ENCODE peak calls at places on chromosomes 13 and 19, in four cellular contexts. One of them, this sample, is unnamed.

GRCh38 chr19:19185853-19186728 is 5.9 kb downstream of the BORCS8 start:
- DNase-seq in SK-N-SH: peak
- DNase-seq in GM12878: no peak
- DNase-seq in K562: peak
- DNase-seq in this sample: peak

GRCh38 chr19:5804516-5805464 is at the start of gene NRTN:
- DNase-seq in K562: peak
- DNase-seq in GM12878: no peak
- DNase-seq in SK-N-SH: peak
- DNase-seq in this sample: peak

GRCh38 chr19:54674021-54674617 is 11.3 kb downstream of the LILRB4 start:
- DNase-seq in K562: peak
- DNase-seq in GM12878: no peak
- DNase-seq in SK-N-SH: peak
- DNase-seq in this sample: no peak

GRCh38 chr19:47058621-47059020 is 10.2 kb upstream of the TMEM160 start:
- DNase-seq in SK-N-SH: no peak
- DNase-seq in K562: no peak
- DNase-seq in GM12878: no peak
- DNase-seq in this sample: no peak

GRCh38 chr19:39211731-39212376 is 7.8 kb upstream of the SYCN start:
- DNase-seq in GM12878: no peak
- DNase-seq in SK-N-SH: peak
- DNase-seq in K562: no peak
- DNase-seq in this sample: no peak

GRCh38 chr13:65829241-65830008 is 1400.7 kb downstream of the PCDH9 start:
- DNase-seq in K562: no peak
- DNase-seq in GM12878: no peak
- DNase-seq in SK-N-SH: no peak
- DNase-seq in this sample: no peak

GRCh38 chr19:46407891-46408426 is 5.4 kb downstream of the CCDC8 start:
- DNase-seq in SK-N-SH: no peak
- DNase-seq in GM12878: no peak
- DNase-seq in K562: no peak
- DNase-seq in this sample: no peak

GRCh38 chr13:89269737-89270136 is 1598.6 kb downstream of the SLITRK5 start:
- DNase-seq in SK-N-SH: peak
- DNase-seq in GM12878: no peak
- DNase-seq in K562: no peak
- DNase-seq in this sample: no peak

GRCh38 chr13:32381539-32381938 is 46.4 kb downstream of the N4BP2L1 start:
- DNase-seq in GM12878: no peak
- DNase-seq in SK-N-SH: peak
- DNase-seq in K562: peak
- DNase-seq in this sample: no peak

GRCh38 chr19:28345811-28346210 is 867.1 kb downstream of the UQCRFS1 start:
- DNase-seq in GM12878: no peak
- DNase-seq in K562: no peak
- DNase-seq in SK-N-SH: no peak
- DNase-seq in this sample: no peak

GRCh38 chr19:38378866-38379265 is 4.5 kb downstream of the PSMD8 start:
- DNase-seq in SK-N-SH: no peak
- DNase-seq in GM12878: no peak
- DNase-seq in K562: no peak
- DNase-seq in this sample: no peak

GRCh38 chr13:26386026-26386425 is 132.1 kb downstream of the CDK8 start:
- DNase-seq in GM12878: no peak
- DNase-seq in K562: no peak
- DNase-seq in SK-N-SH: no peak
- DNase-seq in this sample: no peak

GRCh38 chr13:31073859-31074718 is 87.6 kb downstream of the HSPH1 start:
- DNase-seq in GM12878: peak
- DNase-seq in SK-N-SH: no peak
- DNase-seq in K562: no peak
- DNase-seq in this sample: no peak

GRCh38 chr13:99417821-99418662 is 83.2 kb upstream of the TM9SF2 start:
- DNase-seq in SK-N-SH: no peak
- DNase-seq in K562: no peak
- DNase-seq in GM12878: no peak
- DNase-seq in this sample: no peak

GRCh38 chr19:51341066-51341465 is 873 bp downstream of the VSIG10L start:
- DNase-seq in SK-N-SH: no peak
- DNase-seq in GM12878: no peak
- DNase-seq in K562: no peak
- DNase-seq in this sample: no peak

GRCh38 chr13:111518161-111518791 is 197.8 kb downstream of the TEX29 start:
- DNase-seq in SK-N-SH: no peak
- DNase-seq in K562: no peak
- DNase-seq in GM12878: no peak
- DNase-seq in this sample: no peak

GRCh38 chr13:23680836-23681235 is 110.6 kb downstream of the TNFRSF19 start:
- DNase-seq in SK-N-SH: no peak
- DNase-seq in GM12878: no peak
- DNase-seq in K562: no peak
- DNase-seq in this sample: no peak

GRCh38 chr19:55460670-55461258 is 678 bp downstream of the ISOC2 start:
- DNase-seq in SK-N-SH: peak
- DNase-seq in GM12878: no peak
- DNase-seq in K562: peak
- DNase-seq in this sample: peak

GRCh38 chr13:105997436-105998232 is 537.8 kb downstream of the EFNB2 start:
- DNase-seq in K562: no peak
- DNase-seq in SK-N-SH: no peak
- DNase-seq in GM12878: no peak
- DNase-seq in this sample: no peak

GRCh38 chr19:7916137-7916907 is 1.7 kb downstream of the TGFBR3L start:
- DNase-seq in SK-N-SH: peak
- DNase-seq in GM12878: no peak
- DNase-seq in K562: no peak
- DNase-seq in this sample: peak

GRCh38 chr13:44141213-44141724 is 232.4 kb upstream of the SERP2 start:
- DNase-seq in SK-N-SH: no peak
- DNase-seq in K562: peak
- DNase-seq in GM12878: no peak
- DNase-seq in this sample: no peak

GRCh38 chr13:36148436-36148835 is 17.3 kb upstream of the DCLK1 start:
- DNase-seq in K562: no peak
- DNase-seq in SK-N-SH: no peak
- DNase-seq in GM12878: no peak
- DNase-seq in this sample: no peak

GRCh38 chr13:36146513-36147276 is 15.5 kb upstream of the DCLK1 start:
- DNase-seq in K562: no peak
- DNase-seq in SK-N-SH: no peak
- DNase-seq in GM12878: no peak
- DNase-seq in this sample: no peak

GRCh38 chr13:36142735-36143134 is 11.6 kb upstream of the DCLK1 start:
- DNase-seq in GM12878: no peak
- DNase-seq in K562: no peak
- DNase-seq in SK-N-SH: no peak
- DNase-seq in this sample: no peak

GRCh38 chr13:36143768-36144167 is 12.6 kb upstream of the DCLK1 start:
- DNase-seq in SK-N-SH: no peak
- DNase-seq in K562: no peak
- DNase-seq in GM12878: no peak
- DNase-seq in this sample: no peak
- TF ChIP-seq USF1 in SK-N-SH: peak
- TF ChIP-seq USF1 in K562: no peak
- TF ChIP-seq USF1 in GM12878: no peak
- TF ChIP-seq USF1 in this sample: no peak

DNA sequence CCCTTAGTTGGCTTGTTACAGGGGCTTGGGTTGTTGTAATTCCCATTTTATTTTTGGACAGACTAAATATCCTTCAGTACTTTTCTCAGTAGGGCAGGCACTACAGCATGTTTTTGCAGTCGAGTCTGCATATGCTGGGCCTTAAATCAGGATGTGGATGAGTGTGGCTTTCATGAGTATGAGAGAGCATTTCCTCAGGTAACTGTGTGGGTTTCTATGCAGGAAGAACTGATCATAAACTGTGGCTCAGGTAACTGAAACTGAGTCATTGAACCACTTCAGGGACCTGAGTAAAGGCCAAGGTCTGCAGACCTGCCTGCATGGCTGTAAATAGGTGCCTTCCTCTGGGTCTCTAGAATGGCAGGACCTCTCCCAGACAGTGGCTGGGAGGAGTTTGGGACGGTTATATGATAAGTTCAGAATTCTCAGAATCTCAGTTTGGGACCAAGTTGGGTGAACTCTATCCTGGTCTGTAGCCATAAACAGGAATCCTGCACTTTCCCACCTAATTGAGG is 112.1 kb downstream of the ZNF737 start:
- DNase-seq in GM12878: no peak
- DNase-seq in SK-N-SH: no peak
- DNase-seq in K562: no peak
- DNase-seq in this sample: no peak
- TF ChIP-seq USF1 in GM12878: no peak
- TF ChIP-seq USF1 in SK-N-SH: no peak
- TF ChIP-seq USF1 in K562: no peak
- TF ChIP-seq USF1 in this sample: no peak

GRCh38 chr13:110114351-110114750 is 192.6 kb downstream of the COL4A1 start:
- DNase-seq in K562: no peak
- DNase-seq in GM12878: no peak
- DNase-seq in SK-N-SH: no peak
- DNase-seq in this sample: no peak

GRCh38 chr13:110118106-110118505 is 188.9 kb downstream of the COL4A1 start:
- DNase-seq in K562: no peak
- DNase-seq in SK-N-SH: no peak
- DNase-seq in GM12878: no peak
- DNase-seq in this sample: no peak

GRCh38 chr13:110119943-110120905 is 186.7 kb downstream of the COL4A1 start:
- DNase-seq in GM12878: no peak
- DNase-seq in K562: no peak
- DNase-seq in SK-N-SH: no peak
- DNase-seq in this sample: no peak

GRCh38 chr13:110113284-110113764 is 193.6 kb downstream of the COL4A1 start:
- DNase-seq in GM12878: no peak
- DNase-seq in K562: no peak
- DNase-seq in SK-N-SH: no peak
- DNase-seq in this sample: no peak

DNA sequence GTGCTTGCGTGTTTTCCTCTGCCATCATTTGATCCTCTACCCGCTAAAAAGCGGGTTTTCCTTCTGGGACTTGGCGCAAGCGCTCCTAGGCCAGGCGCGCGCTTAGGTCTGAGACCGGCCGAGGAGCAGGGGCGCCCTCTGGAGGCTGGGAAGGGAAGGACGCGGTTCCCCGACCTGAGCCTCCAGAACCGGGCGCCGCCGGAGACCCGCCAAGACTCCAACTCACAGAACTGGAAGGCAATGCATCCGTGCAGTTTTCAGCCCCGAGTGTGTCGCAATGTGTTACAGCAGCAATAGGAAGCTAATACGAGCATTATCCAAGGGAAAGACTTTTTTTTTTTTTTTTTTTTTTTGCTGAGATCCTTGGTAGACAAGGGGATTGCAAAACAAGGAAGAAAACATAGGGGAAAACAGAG is 190.9 kb downstream of the COL4A1 start:
- DNase-seq in SK-N-SH: peak
- DNase-seq in GM12878: no peak
- DNase-seq in K562: peak
- DNase-seq in this sample: peak
- TF ChIP-seq USF1 in SK-N-SH: no peak
- TF ChIP-seq USF1 in GM12878: no peak
- TF ChIP-seq USF1 in K562: no peak
- TF ChIP-seq USF1 in this sample: no peak

GRCh38 chr19:49114630-49115363 is 627 bp downstream of the LIN7B start:
- DNase-seq in K562: peak
- DNase-seq in GM12878: no peak
- DNase-seq in SK-N-SH: peak
- DNase-seq in this sample: peak
- TF ChIP-seq USF1 in K562: no peak
- TF ChIP-seq USF1 in GM12878: no peak
- TF ChIP-seq USF1 in SK-N-SH: no peak
- TF ChIP-seq USF1 in this sample: no peak

DNA sequence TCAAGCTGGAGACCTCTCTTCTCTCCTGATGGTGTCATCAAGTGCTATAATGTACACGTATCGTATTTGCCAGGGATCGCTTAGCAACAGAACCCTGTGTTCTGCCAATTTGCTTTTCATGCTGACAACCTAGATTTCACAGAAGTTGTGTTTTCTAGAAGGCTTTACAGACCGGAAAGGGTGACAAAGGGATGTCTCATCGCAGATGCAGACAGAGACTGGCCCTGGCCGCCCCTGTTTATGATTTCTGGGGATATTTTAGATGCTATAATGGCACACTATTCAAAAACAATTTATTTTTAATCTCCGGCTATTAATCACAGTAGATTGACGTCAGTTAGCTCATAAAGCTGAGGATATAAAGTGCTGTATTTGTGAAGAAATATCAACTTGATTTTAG is 291.4 kb downstream of the IRS2 start:
- DNase-seq in K562: no peak
- DNase-seq in SK-N-SH: peak
- DNase-seq in GM12878: no peak
- DNase-seq in this sample: no peak
- TF ChIP-seq USF1 in K562: no peak
- TF ChIP-seq USF1 in SK-N-SH: no peak
- TF ChIP-seq USF1 in GM12878: no peak
- TF ChIP-seq USF1 in this sample: no peak

This sample was measured in WTC11.